ENCODE peak calls at places on chromosomes 1 and 21, in six cellular contexts. X, Q, K, J, O and T are unnamed samples.

GRCh38 chr1:22117851-22118250 is 25.0 kb downstream of the WNT4 start:
- DNase-seq in X (peak), Q (no peak), K (peak), J (no peak), O (no peak), T (no peak)

GRCh38 chr1:1122981-1123480 is 7.1 kb upstream of the C1orf159 start:
- DNase-seq in X (no peak), Q (no peak), K (no peak), J (peak), O (no peak), T (peak)

GRCh38 chr1:5983361-5984103 is 8.7 kb downstream of the NPHP4 start:
- DNase-seq in X (no peak), Q (peak), K (peak), J (no peak), O (no peak), T (peak)

GRCh38 chr1:218715961-218716669 is 371.0 kb downstream of the TGFB2 start:
- DNase-seq in X (no peak), Q (no peak), K (no peak), J (no peak), O (no peak), T (no peak)

GRCh38 chr1:197744979-197745378 is 30.3 kb downstream of the DENND1B start:
- DNase-seq in X (no peak), Q (no peak), K (no peak), J (no peak), O (no peak), T (no peak)

GRCh38 chr1:61606448-61607312 is 118.3 kb downstream of the TM2D1 start:
- DNase-seq in X (peak), Q (peak), K (peak), J (no peak), O (no peak), T (peak)

GRCh38 chr21:17869115-17869514 is 50.0 kb upstream of the C21orf91 start:
- DNase-seq in X (no peak), Q (no peak), K (no peak), J (no peak), O (no peak), T (no peak)

GRCh38 chr1:234699795-234700665 is 90.1 kb upstream of the IRF2BP2 start:
- DNase-seq in X (no peak), Q (peak), K (peak), J (no peak), O (peak), T (peak)

GRCh38 chr21:29219165-29219770 is 79.5 kb upstream of the BACH1 start:
- DNase-seq in X (no peak), Q (no peak), K (peak), J (no peak), O (no peak), T (peak)

GRCh38 chr21:33289199-33289819 is 23.1 kb downstream of the IL10RB start:
- DNase-seq in X (no peak), Q (peak), K (no peak), J (no peak), O (no peak), T (peak)

GRCh38 chr1:181318022-181318857 is 165.1 kb upstream of the CACNA1E start:
- DNase-seq in X (no peak), Q (no peak), K (no peak), J (peak), O (peak), T (no peak)

GRCh38 chr1:18684306-18684705 is 53.7 kb downstream of the PAX7 start:
- DNase-seq in X (no peak), Q (no peak), K (no peak), J (no peak), O (no peak), T (no peak)

DNA sequence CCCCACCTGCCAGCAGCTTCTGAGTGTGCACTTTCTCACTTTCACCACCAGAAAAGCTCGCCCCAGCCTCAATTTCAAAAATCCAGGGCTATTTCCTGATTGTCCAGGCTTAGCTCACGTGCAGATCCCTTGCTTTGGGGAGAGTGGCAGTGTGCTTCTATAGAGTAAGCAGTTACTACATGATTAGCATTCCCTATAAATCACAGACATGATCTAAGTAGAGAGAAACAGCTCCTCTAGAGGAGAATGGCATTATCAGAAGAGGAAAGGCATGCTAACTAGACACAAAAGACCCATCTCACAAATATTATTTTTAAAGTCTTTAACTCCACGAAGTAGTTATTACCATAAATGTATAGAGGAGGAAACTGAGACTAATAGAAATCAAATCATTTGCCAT is 455.9 kb upstream of the PKN2 start:
- DNase-seq in X (no peak), Q (no peak), K (no peak), J (no peak), O (no peak), T (no peak)
- TF ChIP-seq CTCF in X (no peak), Q (peak), K (no peak), J (peak), O (no peak), T (peak)

GRCh38 chr1:27614625-27615344 is 10.8 kb upstream of the AHDC1 start:
- DNase-seq in X (no peak), Q (no peak), K (no peak), J (peak), O (peak), T (no peak)
- H3K4me3 ChIP-seq in X (no peak), Q (no peak), K (no peak), J (peak), O (peak), T (no peak)

GRCh38 chr1:98761238-98761637 is 99.7 kb downstream of the SNX7 start:
- DNase-seq in X (no peak), Q (no peak), K (no peak), J (peak), O (peak), T (no peak)
- TF ChIP-seq CTCF in X (no peak), Q (peak), K (no peak), J (peak), O (no peak), T (no peak)

GRCh38 chr1:203128691-203129500 is 1.4 kb downstream of the ADORA1 start:
- DNase-seq in X (peak), Q (no peak), K (no peak), J (peak), O (no peak), T (no peak)
- H3K4me3 ChIP-seq in X (peak), Q (no peak), K (peak), J (peak), O (peak), T (no peak)